ENCODE peak calls at places on chromosomes 3 and 15, in eight cellular contexts. Z, T, Y, B, R, H, J and N are unnamed samples.

GRCh38 chr15:93862791-93863190 is 368.6 kb upstream of the MCTP2 start:
- DNase-seq in Z (no peak), J (no peak), Y (no peak), R (no peak), H (no peak), T (no peak), B (no peak), N (no peak)

GRCh38 chr3:190192087-190192486 is 71.4 kb upstream of the P3H2 start:
- DNase-seq in Z (no peak), T (no peak), B (no peak), R (no peak), J (no peak), Y (no peak), H (no peak), N (no peak)

GRCh38 chr15:54605556-54605955 is 591.2 kb downstream of the RSL24D1 start:
- DNase-seq in T (no peak), Y (no peak), B (no peak), Z (no peak), R (no peak), H (no peak), J (no peak), N (no peak)

GRCh38 chr3:128152419-128153155 is 694 bp upstream of the EEFSEC start:
- DNase-seq in Z (no peak), H (no peak), J (no peak), B (peak), R (peak), Y (no peak), T (peak), N (no peak)

GRCh38 chr15:45941367-45941766 is 306.5 kb downstream of the SQOR start:
- DNase-seq in Y (no peak), H (no peak), Z (no peak), B (no peak), T (no peak), R (no peak), J (no peak), N (no peak)

GRCh38 chr3:18968120-18968519 is 180.2 kb upstream of the KCNH8 start:
- DNase-seq in Y (no peak), J (no peak), H (no peak), B (no peak), R (no peak), Z (no peak), T (no peak), N (no peak)

GRCh38 chr3:13494463-13495350 is 14.6 kb downstream of the HDAC11 start:
- DNase-seq in B (no peak), R (peak), T (peak), J (no peak), H (no peak), Z (peak), Y (no peak), N (no peak)

GRCh38 chr15:60548101-60548500 is 69.2 kb upstream of the ICE2 start:
- DNase-seq in Y (no peak), R (peak), B (no peak), H (no peak), Z (no peak), J (no peak), T (no peak), N (no peak)

GRCh38 chr3:122676759-122677158 is 3.9 kb upstream of the PARP14 start:
- DNase-seq in B (peak), T (peak), Y (no peak), J (no peak), H (no peak), R (no peak), Z (no peak), N (no peak)

GRCh38 chr3:184845819-184846218 is 33.9 kb downstream of the VPS8 start:
- DNase-seq in H (no peak), B (no peak), T (no peak), J (no peak), Z (no peak), R (no peak), Y (no peak), N (no peak)

GRCh38 chr3:33131328-33132018 is 17.7 kb downstream of the CRTAP start:
- DNase-seq in Y (no peak), B (peak), T (peak), R (peak), J (no peak), Z (peak), H (no peak), N (peak)

GRCh38 chr15:88385078-88385700 is 82.0 kb downstream of the MRPL46 start:
- DNase-seq in J (no peak), Z (no peak), T (peak), Y (no peak), H (no peak), B (peak), R (no peak), N (no peak)

GRCh38 chr3:42094992-42095391 is 3.8 kb downstream of the TRAK1 start:
- DNase-seq in J (no peak), R (no peak), B (no peak), H (no peak), Y (no peak), Z (no peak), T (no peak), N (no peak)

GRCh38 chr3:196207159-196207832 is 3.9 kb downstream of the ZDHHC19 start:
- DNase-seq in R (peak), T (no peak), H (no peak), J (no peak), Z (no peak), Y (peak), B (no peak), N (no peak)

GRCh38 chr15:40957581-40958051 is 4.3 kb downstream of the CHAC1 start:
- DNase-seq in J (peak), T (no peak), B (no peak), Y (no peak), R (no peak), Z (no peak), H (no peak), N (no peak)

GRCh38 chr3:127848131-127849129 is 26.1 kb upstream of the MGLL start:
- DNase-seq in R (no peak), Y (no peak), J (no peak), Z (no peak), T (peak), B (no peak), H (no peak), N (no peak)

GRCh38 chr3:187954486-187955075 is 199.4 kb upstream of the LPP start:
- DNase-seq in J (no peak), R (no peak), B (peak), H (no peak), T (peak), Z (no peak), Y (no peak), N (no peak)

GRCh38 chr15:65833501-65834220 is 35.6 kb upstream of the RAB11A start:
- DNase-seq in B (no peak), R (peak), H (no peak), T (no peak), J (no peak), Y (no peak), Z (no peak), N (no peak)

GRCh38 chr3:33218072-33218445 is 551 bp downstream of the SUSD5 start:
- DNase-seq in Y (no peak), H (no peak), B (peak), J (no peak), T (no peak), R (no peak), Z (no peak), N (no peak)

GRCh38 chr3:84943379-84943778 is 15.4 kb upstream of the CADM2 start:
- DNase-seq in J (no peak), H (no peak), Y (no peak), Z (no peak), R (no peak), B (no peak), T (no peak), N (no peak)

GRCh38 chr15:62907275-62907674 is 135.3 kb upstream of the TPM1 start:
- DNase-seq in B (no peak), Y (no peak), T (no peak), H (no peak), Z (no peak), J (no peak), R (no peak), N (no peak)

GRCh38 chr15:52790166-52790708 is at the start of gene ONECUT1:
- DNase-seq in J (peak), B (no peak), Y (no peak), Z (peak), T (peak), H (no peak), R (peak), N (no peak)

GRCh38 chr3:136276049-136276755 is 26.1 kb downstream of the PCCB start:
- DNase-seq in J (no peak), Y (no peak), R (no peak), Z (no peak), H (no peak), B (no peak), T (no peak), N (no peak)
- TF ChIP-seq CTCF in J (no peak), Y (no peak), R (no peak), Z (no peak), H (peak), B (no peak), T (no peak), N (no peak)

DNA sequence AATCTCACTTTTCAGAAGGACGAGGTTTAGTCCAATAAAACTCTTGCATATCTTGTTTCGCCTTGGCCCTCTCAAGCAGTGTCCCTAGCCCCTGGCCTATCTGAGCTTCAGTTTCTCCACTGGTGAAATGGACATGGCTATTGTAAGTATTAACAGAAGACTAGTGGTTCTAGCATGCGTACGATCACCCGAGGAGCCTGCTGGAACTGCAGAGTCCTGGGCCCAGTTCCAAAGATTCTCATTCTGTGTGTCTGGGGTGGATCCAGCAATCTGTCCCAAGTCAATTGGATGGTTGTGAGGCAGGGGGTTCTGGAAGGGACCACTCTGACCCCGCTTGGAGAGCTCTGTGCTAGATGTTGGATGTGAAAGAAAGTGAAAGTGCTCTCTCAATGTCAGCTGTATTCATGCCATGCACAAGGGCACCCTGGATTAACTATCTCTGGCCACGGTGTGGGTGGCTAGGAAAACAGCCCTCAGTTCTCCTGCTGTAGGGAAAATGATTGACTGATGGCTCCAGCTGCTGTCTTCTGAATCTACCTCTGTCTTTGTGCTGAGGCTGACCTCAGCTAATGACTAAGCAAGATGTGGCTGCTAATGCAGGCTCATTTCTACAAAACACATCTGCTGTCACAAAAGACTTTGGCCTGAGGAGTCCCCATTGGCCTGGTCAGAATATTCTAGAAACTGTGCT is 1.9 kb upstream of the PLA1A start:
- DNase-seq in H (no peak), J (no peak), Z (no peak), B (no peak), Y (no peak), R (peak), T (no peak), N (no peak)
- TF ChIP-seq CTCF in H (no peak), J (no peak), Z (no peak), B (no peak), Y (no peak), R (no peak), T (no peak), N (no peak)

DNA sequence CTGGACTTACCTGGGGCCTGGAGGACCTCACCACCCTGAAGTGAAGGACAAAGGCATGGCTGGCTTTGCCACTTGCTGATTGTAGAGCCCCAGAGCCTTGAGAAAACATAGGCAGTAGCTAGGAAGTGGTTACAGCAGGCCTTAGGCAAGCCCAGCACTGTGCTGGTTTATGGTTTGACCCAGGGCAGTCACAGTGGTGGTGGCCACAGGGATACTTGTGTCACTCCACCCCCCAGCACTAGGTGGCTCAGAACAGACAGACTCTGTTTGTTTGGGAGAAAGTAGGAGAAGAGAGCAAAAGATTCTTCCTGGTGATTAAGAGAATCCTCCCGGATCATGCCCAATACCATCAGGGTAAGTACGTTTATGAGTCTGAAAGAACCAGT is 13.2 kb upstream of the COL8A1 start:
- DNase-seq in H (no peak), B (no peak), T (no peak), J (no peak), Y (no peak), R (peak), Z (no peak), N (no peak)
- TF ChIP-seq CTCF in H (no peak), B (no peak), T (no peak), J (no peak), Y (no peak), R (no peak), Z (no peak), N (no peak)

DNA sequence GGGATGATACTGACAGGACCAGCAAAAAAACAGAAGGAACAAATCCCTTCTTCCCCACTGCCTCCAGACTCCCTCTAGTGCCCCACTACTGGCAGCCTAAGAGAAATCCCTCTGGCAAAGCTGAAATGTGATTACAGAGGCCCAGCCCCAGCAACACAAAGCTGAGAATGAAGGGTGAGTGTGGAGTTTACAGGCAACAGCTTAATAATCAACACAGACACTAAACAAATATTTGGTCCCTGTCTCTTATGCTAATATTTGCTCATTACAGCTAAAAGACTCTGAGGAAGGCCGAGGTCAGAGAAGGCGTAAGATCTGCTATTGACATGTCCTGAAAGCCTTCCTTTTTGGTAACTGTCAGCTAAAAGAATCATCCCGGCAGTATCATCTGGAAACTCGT is 308.5 kb upstream of the RASGRP1 start:
- DNase-seq in R (no peak), J (no peak), H (no peak), B (no peak), T (no peak), Z (peak), Y (no peak), N (no peak)
- TF ChIP-seq CTCF in R (no peak), J (no peak), H (peak), B (no peak), T (no peak), Z (no peak), Y (no peak), N (no peak)

DNA sequence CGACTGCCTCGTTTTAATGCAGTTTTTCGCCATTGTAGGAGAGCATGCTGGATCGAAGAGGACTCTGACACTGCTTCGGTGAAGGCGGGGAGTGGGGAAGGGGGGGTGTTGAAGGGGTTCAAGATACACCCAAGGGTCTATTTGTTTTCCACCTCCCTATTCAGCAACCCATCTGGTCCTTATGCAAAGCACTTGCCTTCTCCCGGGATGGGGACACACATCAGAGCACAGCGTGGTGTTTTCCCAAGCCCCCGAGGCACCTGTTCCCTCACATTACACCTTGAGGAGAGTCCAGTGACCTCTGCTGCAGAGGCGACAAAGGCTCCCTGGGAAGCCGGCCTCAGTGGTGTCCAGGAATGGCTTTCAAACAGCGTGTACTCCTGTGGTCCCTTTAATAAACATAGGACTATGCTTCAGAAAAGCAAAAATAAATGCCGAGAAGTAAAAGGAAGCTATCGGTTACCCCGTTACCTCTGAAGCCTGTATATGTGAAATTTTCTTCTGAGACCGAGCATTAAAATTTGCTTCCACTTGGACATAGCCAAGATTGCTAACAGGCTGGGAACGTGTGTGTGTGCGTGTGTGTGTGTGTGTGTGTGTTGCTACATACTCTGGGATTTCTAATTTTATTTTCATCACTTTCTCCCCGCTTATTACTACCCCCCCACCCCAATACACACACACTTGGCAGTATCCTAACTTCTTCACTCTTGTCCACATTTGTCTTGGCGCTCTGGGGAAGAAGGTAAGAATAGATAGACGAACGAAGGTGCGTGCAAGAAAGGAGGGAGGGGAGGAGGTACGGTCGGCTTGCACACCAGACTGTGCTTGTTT is 53.2 kb downstream of the CCDC54 start:
- DNase-seq in J (no peak), H (no peak), T (peak), Y (peak), B (peak), R (no peak), Z (no peak), N (no peak)
- TF ChIP-seq CTCF in J (peak), H (no peak), T (no peak), Y (no peak), B (no peak), R (no peak), Z (no peak), N (no peak)